ENCODE peak calls at places on chromosomes 12 and 14, in six cellular contexts. One of them, this sample, is unnamed.

GRCh38 chr12:52821826-52822660 is 8.1 kb upstream of the KRT4 start:
- DNase-seq in HepG2: no peak
- DNase-seq in NB4: no peak
- DNase-seq in endothelial cell of umbilical vein: no peak
- DNase-seq in A549: peak; percentile 31
- DNase-seq in K562: no peak
- DNase-seq in this sample: no peak

GRCh38 chr12:53844989-53845836 is 93.4 kb upstream of the HOXC13 start:
- DNase-seq in K562: no peak
- DNase-seq in A549: peak; percentile 88
- DNase-seq in endothelial cell of umbilical vein: no peak
- DNase-seq in NB4: no peak
- DNase-seq in HepG2: no peak
- DNase-seq in this sample: no peak

GRCh38 chr12:15580431-15580830 is 208.8 kb downstream of the EPS8 start:
- DNase-seq in NB4: no peak
- DNase-seq in HepG2: no peak
- DNase-seq in A549: no peak
- DNase-seq in K562: no peak
- DNase-seq in endothelial cell of umbilical vein: no peak
- DNase-seq in this sample: no peak

GRCh38 chr14:102774391-102775153 is 2.7 kb upstream of the TRAF3 start:
- DNase-seq in K562: peak; percentile 65
- DNase-seq in endothelial cell of umbilical vein: peak; percentile 69
- DNase-seq in NB4: peak; percentile 76
- DNase-seq in HepG2: peak; percentile 79
- DNase-seq in A549: peak; percentile 86
- DNase-seq in this sample: peak; percentile 96

GRCh38 chr14:21096889-21097615 is 1.4 kb downstream of the ZNF219 start:
- DNase-seq in NB4: no peak
- DNase-seq in endothelial cell of umbilical vein: no peak
- DNase-seq in A549: no peak
- DNase-seq in K562: no peak
- DNase-seq in HepG2: no peak
- DNase-seq in this sample: no peak

GRCh38 chr12:75579552-75579951 is 68.1 kb upstream of the KRR1 start:
- DNase-seq in NB4: no peak
- DNase-seq in endothelial cell of umbilical vein: no peak
- DNase-seq in HepG2: no peak
- DNase-seq in A549: no peak
- DNase-seq in K562: no peak
- DNase-seq in this sample: no peak

GRCh38 chr14:32313977-32314376 is 15.1 kb upstream of the AKAP6 start:
- DNase-seq in K562: no peak
- DNase-seq in HepG2: no peak
- DNase-seq in endothelial cell of umbilical vein: no peak
- DNase-seq in NB4: no peak
- DNase-seq in A549: no peak
- DNase-seq in this sample: no peak

GRCh38 chr14:33404964-33405574 is 466.4 kb downstream of the NPAS3 start:
- DNase-seq in endothelial cell of umbilical vein: no peak
- DNase-seq in A549: no peak
- DNase-seq in HepG2: no peak
- DNase-seq in K562: no peak
- DNase-seq in NB4: no peak
- DNase-seq in this sample: no peak

GRCh38 chr12:124654666-124655316 is 87.4 kb upstream of the NCOR2 start:
- DNase-seq in K562: no peak
- DNase-seq in endothelial cell of umbilical vein: no peak
- DNase-seq in NB4: no peak
- DNase-seq in A549: no peak
- DNase-seq in HepG2: no peak
- DNase-seq in this sample: no peak

GRCh38 chr12:113247123-113248045 is 26.1 kb downstream of the TPCN1 start:
- DNase-seq in A549: no peak
- DNase-seq in NB4: peak; percentile 97
- DNase-seq in HepG2: no peak
- DNase-seq in endothelial cell of umbilical vein: peak; percentile 67
- DNase-seq in K562: no peak
- DNase-seq in this sample: no peak

GRCh38 chr12:92047058-92047826 is 98.4 kb downstream of the BTG1 start:
- DNase-seq in endothelial cell of umbilical vein: no peak
- DNase-seq in K562: no peak
- DNase-seq in A549: no peak
- DNase-seq in HepG2: no peak
- DNase-seq in NB4: no peak
- DNase-seq in this sample: no peak

GRCh38 chr14:36975834-36976233 is 196.6 kb downstream of the SLC25A21 start:
- DNase-seq in NB4: peak; percentile 44
- DNase-seq in HepG2: peak; percentile 79
- DNase-seq in endothelial cell of umbilical vein: no peak
- DNase-seq in K562: no peak
- DNase-seq in A549: no peak
- DNase-seq in this sample: no peak

GRCh38 chr12:98861232-98861631 is 216.1 kb downstream of the APAF1 start:
- DNase-seq in HepG2: no peak
- DNase-seq in endothelial cell of umbilical vein: no peak
- DNase-seq in A549: no peak
- DNase-seq in NB4: no peak
- DNase-seq in K562: no peak
- DNase-seq in this sample: no peak

GRCh38 chr14:64937821-64938193 is 4.7 kb downstream of the GPX2 start:
- DNase-seq in HepG2: peak; percentile 63
- DNase-seq in K562: no peak
- DNase-seq in endothelial cell of umbilical vein: peak; percentile 16
- DNase-seq in NB4: no peak
- DNase-seq in A549: peak; percentile 29
- DNase-seq in this sample: no peak

GRCh38 chr12:48542300-48542928 is 17.0 kb downstream of the OR8S1 start:
- DNase-seq in K562: peak; percentile 54
- DNase-seq in A549: peak; percentile 21
- DNase-seq in NB4: peak; percentile 63
- DNase-seq in HepG2: peak; percentile 27
- DNase-seq in endothelial cell of umbilical vein: peak; percentile 41
- DNase-seq in this sample: no peak

GRCh38 chr12:55700255-55701018 is 7.3 kb downstream of the ITGA7 start:
- DNase-seq in K562: no peak
- DNase-seq in endothelial cell of umbilical vein: no peak
- DNase-seq in HepG2: no peak
- DNase-seq in A549: no peak
- DNase-seq in NB4: peak; percentile 76
- DNase-seq in this sample: no peak

GRCh38 chr12:48795550-48796455 is 6.9 kb upstream of the ADCY6 start:
- DNase-seq in A549: peak; percentile 96
- DNase-seq in endothelial cell of umbilical vein: peak; percentile 84
- DNase-seq in K562: peak; percentile 84
- DNase-seq in HepG2: peak; percentile 67
- DNase-seq in NB4: peak; percentile 75
- DNase-seq in this sample: peak; percentile 16

GRCh38 chr14:80988192-80988591 is 32.8 kb downstream of the TSHR start:
- DNase-seq in endothelial cell of umbilical vein: no peak
- DNase-seq in A549: no peak
- DNase-seq in K562: no peak
- DNase-seq in NB4: no peak
- DNase-seq in HepG2: no peak
- DNase-seq in this sample: no peak

GRCh38 chr14:80987235-80988032 is 32.0 kb downstream of the TSHR start:
- DNase-seq in HepG2: peak; percentile 45
- DNase-seq in K562: peak; percentile 47
- DNase-seq in A549: peak; percentile 64
- DNase-seq in NB4: peak; percentile 71
- DNase-seq in endothelial cell of umbilical vein: peak; percentile 73
- DNase-seq in this sample: no peak

GRCh38 chr14:80992580-80992979 is 37.2 kb downstream of the TSHR start:
- DNase-seq in NB4: no peak
- DNase-seq in HepG2: no peak
- DNase-seq in A549: no peak
- DNase-seq in K562: no peak
- DNase-seq in endothelial cell of umbilical vein: no peak
- DNase-seq in this sample: no peak

DNA sequence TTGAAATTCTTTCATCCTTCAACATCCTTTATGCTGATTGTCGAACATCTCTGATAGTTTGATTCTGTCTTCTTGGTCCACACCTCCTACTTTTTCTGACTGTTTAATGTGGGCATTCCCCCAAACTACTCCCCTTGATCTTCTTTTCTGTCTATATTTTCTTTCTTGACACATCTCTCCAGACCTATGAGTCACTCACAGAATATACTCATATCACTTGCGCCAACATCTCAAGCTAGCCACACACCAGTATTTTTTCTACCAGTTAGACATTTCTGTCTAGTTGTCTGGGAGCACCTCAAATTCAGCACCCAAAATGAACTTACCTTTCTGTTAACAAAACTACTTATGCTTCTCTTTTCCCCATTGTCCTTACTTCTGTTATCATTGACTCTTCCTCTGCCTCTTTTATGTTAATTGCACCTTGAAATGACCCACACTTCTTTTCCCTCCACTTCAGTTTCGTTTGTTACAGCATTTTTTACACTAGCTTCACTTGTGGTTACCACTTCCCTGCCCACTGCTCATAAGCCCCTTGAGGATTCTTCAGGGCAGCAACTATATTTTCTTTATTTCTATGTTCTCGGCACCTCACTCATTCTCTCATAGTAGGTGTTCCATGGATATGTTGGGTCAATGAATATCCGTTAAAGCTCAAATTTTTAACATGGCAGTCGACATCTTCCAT is 33.5 kb downstream of the TSHR start:
- DNase-seq in endothelial cell of umbilical vein: no peak
- DNase-seq in K562: no peak
- DNase-seq in NB4: peak; percentile 51
- DNase-seq in HepG2: no peak
- DNase-seq in A549: no peak
- DNase-seq in this sample: no peak
- TF ChIP-seq MYC in endothelial cell of umbilical vein: no peak
- TF ChIP-seq MYC in K562: no peak
- TF ChIP-seq MYC in NB4: no peak
- TF ChIP-seq MYC in HepG2: no peak
- TF ChIP-seq MYC in A549: no peak
- TF ChIP-seq MYC in this sample: no peak

GRCh38 chr14:69485701-69486100 is 1.2 kb downstream of the PLEKHD1 start:
- DNase-seq in NB4: no peak
- DNase-seq in endothelial cell of umbilical vein: no peak
- DNase-seq in K562: no peak
- DNase-seq in HepG2: no peak
- DNase-seq in A549: no peak
- DNase-seq in this sample: no peak

GRCh38 chr14:69481815-69482568 is 2.5 kb upstream of the PLEKHD1 start:
- DNase-seq in K562: peak; percentile 28
- DNase-seq in NB4: peak; percentile 16
- DNase-seq in endothelial cell of umbilical vein: no peak
- DNase-seq in HepG2: no peak
- DNase-seq in A549: no peak
- DNase-seq in this sample: peak; percentile 64

GRCh38 chr14:69484444-69485113 is at the start of gene PLEKHD1:
- DNase-seq in endothelial cell of umbilical vein: no peak
- DNase-seq in K562: peak; percentile 17
- DNase-seq in A549: peak; percentile 51
- DNase-seq in NB4: no peak
- DNase-seq in HepG2: no peak
- DNase-seq in this sample: no peak

GRCh38 chr14:69485261-69485660 is 733 bp downstream of the PLEKHD1 start:
- DNase-seq in K562: no peak
- DNase-seq in NB4: no peak
- DNase-seq in HepG2: no peak
- DNase-seq in endothelial cell of umbilical vein: no peak
- DNase-seq in A549: no peak
- DNase-seq in this sample: no peak

DNA sequence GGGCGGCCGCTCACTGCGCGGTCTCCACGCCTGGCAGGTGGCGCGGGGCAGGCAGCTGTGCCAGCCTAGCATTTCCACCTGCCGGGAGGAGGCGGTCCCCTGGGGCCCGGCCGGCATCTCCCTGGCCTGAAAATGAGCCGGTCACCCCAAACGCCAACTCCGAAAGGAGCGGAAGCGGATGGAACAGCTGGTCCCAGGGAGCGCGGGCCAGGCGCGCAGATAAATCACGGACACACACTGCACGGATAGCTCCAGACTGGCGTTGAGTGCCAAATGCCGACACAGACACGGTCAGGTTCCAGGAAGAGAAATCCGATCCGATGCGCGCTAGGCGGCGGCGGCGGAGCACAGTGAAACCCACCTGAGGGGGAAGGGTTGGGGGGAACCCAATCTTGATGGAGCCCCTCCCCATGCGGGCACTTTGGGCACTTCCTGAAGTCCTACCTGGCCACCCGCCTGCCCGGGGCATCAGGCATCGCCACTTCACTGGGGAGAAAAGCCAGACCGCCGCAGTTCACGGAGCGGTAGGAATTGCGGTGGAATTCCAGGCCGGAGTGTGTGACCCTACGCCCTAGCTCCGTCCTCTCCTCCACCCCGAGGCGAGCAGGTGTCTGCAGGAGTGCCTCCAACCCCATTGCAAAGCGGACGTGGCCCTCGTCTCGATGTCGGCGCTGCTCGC is 624 bp upstream of the PLEKHD1 start:
- DNase-seq in A549: peak; percentile 33
- DNase-seq in NB4: no peak
- DNase-seq in K562: no peak
- DNase-seq in HepG2: no peak
- DNase-seq in endothelial cell of umbilical vein: no peak
- DNase-seq in this sample: no peak
- TF ChIP-seq MYC in A549: no peak
- TF ChIP-seq MYC in NB4: no peak
- TF ChIP-seq MYC in K562: no peak
- TF ChIP-seq MYC in HepG2: no peak
- TF ChIP-seq MYC in endothelial cell of umbilical vein: no peak
- TF ChIP-seq MYC in this sample: no peak

GRCh38 chr14:72792051-72792788 is 101.7 kb downstream of the DPF3 start:
- DNase-seq in A549: no peak
- DNase-seq in NB4: no peak
- DNase-seq in endothelial cell of umbilical vein: no peak
- DNase-seq in K562: no peak
- DNase-seq in HepG2: no peak
- DNase-seq in this sample: no peak
- TF ChIP-seq MYC in A549: no peak
- TF ChIP-seq MYC in NB4: no peak
- TF ChIP-seq MYC in endothelial cell of umbilical vein: no peak
- TF ChIP-seq MYC in K562: no peak
- TF ChIP-seq MYC in HepG2: no peak
- TF ChIP-seq MYC in this sample: no peak

GRCh38 chr14:74984241-74985027 is 18.3 kb upstream of the EIF2B2 start:
- DNase-seq in endothelial cell of umbilical vein: no peak
- DNase-seq in A549: no peak
- DNase-seq in K562: no peak
- DNase-seq in HepG2: no peak
- DNase-seq in NB4: peak; percentile 40
- DNase-seq in this sample: no peak

GRCh38 chr14:74988993-74989392 is 13.7 kb upstream of the EIF2B2 start:
- DNase-seq in K562: no peak
- DNase-seq in NB4: no peak
- DNase-seq in A549: no peak
- DNase-seq in HepG2: no peak
- DNase-seq in endothelial cell of umbilical vein: no peak
- DNase-seq in this sample: no peak

GRCh38 chr14:74985806-74986205 is 16.9 kb upstream of the EIF2B2 start:
- DNase-seq in NB4: no peak
- DNase-seq in K562: no peak
- DNase-seq in HepG2: no peak
- DNase-seq in endothelial cell of umbilical vein: no peak
- DNase-seq in A549: no peak
- DNase-seq in this sample: no peak

GRCh38 chr14:74985028-74985310 is 17.8 kb upstream of the EIF2B2 start:
- DNase-seq in endothelial cell of umbilical vein: no peak
- DNase-seq in K562: no peak
- DNase-seq in A549: no peak
- DNase-seq in NB4: no peak
- DNase-seq in HepG2: no peak
- DNase-seq in this sample: no peak

GRCh38 chr14:74988131-74988530 is 14.6 kb upstream of the EIF2B2 start:
- DNase-seq in endothelial cell of umbilical vein: peak; percentile 97
- DNase-seq in HepG2: no peak
- DNase-seq in K562: no peak
- DNase-seq in A549: peak; percentile 27
- DNase-seq in NB4: no peak
- DNase-seq in this sample: no peak
- TF ChIP-seq MYC in endothelial cell of umbilical vein: no peak
- TF ChIP-seq MYC in HepG2: no peak
- TF ChIP-seq MYC in K562: no peak
- TF ChIP-seq MYC in A549: no peak
- TF ChIP-seq MYC in NB4: no peak
- TF ChIP-seq MYC in this sample: no peak

This sample was measured in GM12878.